ENCODE peak calls at places on chromosome 21, in ten cellular contexts. Q is NCI-H1436; J is COR-L47; V is activated T-cell treated with anti-CD3 and anti-CD28 coated beads, Interleukin-2, amount 50 U/mL, for 72 hours; B is substantia nigra; D is stimulated activated CD4-positive, alpha-beta T cell treated with anti-CD3 and anti-CD28 coated beads, TNF-alpha, amount 100 ng/mL, for 24 hours; O is lower leg skin; E is AG04450; K is GM13977; Z is NCI-H1930. U is an unnamed sample.

GRCh38 chr21:33171584-33172169 is 58.1 kb upstream of the IFNAR2 start:
- DNase-seq in Q (no peak), J (no peak), V (no peak), B (no peak), D (no peak), O (no peak), E (no peak), K (no peak), Z (no peak), U (no peak)

GRCh38 chr21:19535356-19535755 is 1131.8 kb upstream of the TMPRSS15 start:
- DNase-seq in Q (no peak), J (no peak), V (no peak), B (no peak), D (no peak), O (no peak), E (no peak), K (no peak), Z (no peak), U (no peak)

GRCh38 chr21:42406846-42407245 is 3.1 kb downstream of the UBASH3A start:
- DNase-seq in Q (no peak), J (no peak), V (no peak), B (no peak), D (no peak), O (no peak), E (no peak), K (no peak), Z (no peak), U (no peak)

GRCh38 chr21:45944601-45945000 is 37.0 kb upstream of the COL6A1 start:
- DNase-seq in Q (no peak), J (no peak), V (no peak), B (no peak), D (no peak), O (no peak), E (no peak), K (no peak), Z (no peak), U (no peak)

GRCh38 chr21:45998871-45999580 is 17.5 kb downstream of the COL6A1 start:
- DNase-seq in Q (no peak), J (no peak), V (no peak), B (no peak), D (no peak), O (peak), E (no peak), K (no peak), Z (no peak), U (no peak)

GRCh38 chr21:42777757-42778344 is 101.5 kb downstream of the WDR4 start:
- DNase-seq in Q (no peak), J (no peak), V (no peak), B (peak), D (no peak), O (no peak), E (no peak), K (no peak), Z (no peak), U (no peak)

GRCh38 chr21:26739189-26739588 is 106.0 kb downstream of the ADAMTS1 start:
- DNase-seq in Q (no peak), J (no peak), V (no peak), B (no peak), D (no peak), O (no peak), E (no peak), K (no peak), Z (no peak), U (no peak)

GRCh38 chr21:18349468-18349867 is 54.1 kb downstream of the TMPRSS15 start:
- DNase-seq in Q (no peak), J (no peak), V (no peak), B (no peak), D (no peak), O (no peak), E (no peak), K (no peak), Z (no peak), U (no peak)

GRCh38 chr21:15009964-15010363 is 54.8 kb downstream of the NRIP1 start:
- DNase-seq in Q (no peak), J (no peak), V (no peak), B (no peak), D (no peak), O (no peak), E (peak), K (no peak), Z (no peak), U (no peak)

GRCh38 chr21:44874497-44875331 is 1.2 kb upstream of the PTTG1IP start:
- DNase-seq in Q (no peak), J (no peak), V (peak), B (no peak), D (no peak), O (peak), E (no peak), K (peak), Z (no peak), U (peak)

GRCh38 chr21:14438204-14438603 is 55.3 kb upstream of the HSPA13 start:
- DNase-seq in Q (no peak), J (no peak), V (no peak), B (no peak), D (no peak), O (no peak), E (no peak), K (no peak), Z (no peak), U (no peak)

GRCh38 chr21:37525810-37526209 is 159.2 kb downstream of the DYRK1A start:
- DNase-seq in Q (no peak), J (no peak), V (no peak), B (no peak), D (no peak), O (no peak), E (no peak), K (no peak), Z (no peak), U (no peak)

GRCh38 chr21:44532165-44532564 is 7.8 kb downstream of the KRTAP10-1 start:
- DNase-seq in Q (no peak), J (no peak), V (no peak), B (no peak), D (no peak), O (peak), E (no peak), K (no peak), Z (no peak), U (no peak)

GRCh38 chr21:45004481-45005263 is 64.8 kb downstream of the SLX9 start:
- DNase-seq in Q (no peak), J (no peak), V (no peak), B (no peak), D (no peak), O (no peak), E (no peak), K (no peak), Z (no peak), U (no peak)

GRCh38 chr21:24290151-24290833 is 1317.0 kb downstream of the MRPL39 start:
- DNase-seq in Q (peak), J (no peak), V (peak), B (no peak), D (no peak), O (no peak), E (no peak), K (no peak), Z (no peak), U (no peak)

GRCh38 chr21:44732956-44733355 is 21.6 kb upstream of the TSPEAR start:
- DNase-seq in Q (no peak), J (no peak), V (no peak), B (no peak), D (no peak), O (peak), E (no peak), K (no peak), Z (no peak), U (no peak)

GRCh38 chr21:28447453-28447852 is 545.2 kb downstream of the LTN1 start:
- DNase-seq in Q (no peak), J (no peak), V (no peak), B (no peak), D (no peak), O (no peak), E (no peak), K (no peak), Z (no peak), U (no peak)

U was measured in GM06990.